ENCODE peak calls at places on chromosomes 13 and 19, in four cellular contexts. One of them, this sample, is unnamed.

GRCh38 chr13:77397636-77398035 is 70.7 kb upstream of the MYCBP2 start:
- DNase-seq in NCI-H187 treated with DMSO at 0.1 percent for 48 hours: no peak
- DNase-seq in K562: no peak
- DNase-seq in stimulated activated CD8-positive, alpha-beta memory T cell treated with anti-CD3 and anti-CD28 coated beads, Interleukin-7, amount 100 ng/mL, for 1 hour: no peak
- DNase-seq in this sample: no peak

GRCh38 chr19:40511487-40511886 is 44.7 kb downstream of the SPTBN4 start:
- DNase-seq in NCI-H187 treated with DMSO at 0.1 percent for 48 hours: no peak
- DNase-seq in K562: no peak
- DNase-seq in stimulated activated CD8-positive, alpha-beta memory T cell treated with anti-CD3 and anti-CD28 coated beads, Interleukin-7, amount 100 ng/mL, for 1 hour: no peak
- DNase-seq in this sample: no peak

GRCh38 chr19:13244920-13245319 is 94.7 kb downstream of the IER2 start:
- DNase-seq in NCI-H187 treated with DMSO at 0.1 percent for 48 hours: no peak
- DNase-seq in K562: no peak
- DNase-seq in stimulated activated CD8-positive, alpha-beta memory T cell treated with anti-CD3 and anti-CD28 coated beads, Interleukin-7, amount 100 ng/mL, for 1 hour: no peak
- DNase-seq in this sample: peak; percentile 69

GRCh38 chr19:18610556-18611326 is 1.9 kb upstream of the TMEM59L start:
- DNase-seq in NCI-H187 treated with DMSO at 0.1 percent for 48 hours: no peak
- DNase-seq in K562: no peak
- DNase-seq in stimulated activated CD8-positive, alpha-beta memory T cell treated with anti-CD3 and anti-CD28 coated beads, Interleukin-7, amount 100 ng/mL, for 1 hour: no peak
- DNase-seq in this sample: peak; percentile 82

GRCh38 chr13:29758591-29759114 is 91.8 kb downstream of the UBL3 start:
- DNase-seq in NCI-H187 treated with DMSO at 0.1 percent for 48 hours: no peak
- DNase-seq in K562: peak; percentile 13
- DNase-seq in stimulated activated CD8-positive, alpha-beta memory T cell treated with anti-CD3 and anti-CD28 coated beads, Interleukin-7, amount 100 ng/mL, for 1 hour: peak; percentile 8
- DNase-seq in this sample: peak; percentile 78

GRCh38 chr19:2775556-2776430 is 7.3 kb downstream of the SGTA start:
- DNase-seq in NCI-H187 treated with DMSO at 0.1 percent for 48 hours: no peak
- DNase-seq in K562: peak; percentile 64
- DNase-seq in stimulated activated CD8-positive, alpha-beta memory T cell treated with anti-CD3 and anti-CD28 coated beads, Interleukin-7, amount 100 ng/mL, for 1 hour: peak; percentile 20
- DNase-seq in this sample: no peak

GRCh38 chr13:21849323-21849722 is 178.4 kb downstream of the FGF9 start:
- DNase-seq in NCI-H187 treated with DMSO at 0.1 percent for 48 hours: no peak
- DNase-seq in K562: peak; percentile 21
- DNase-seq in stimulated activated CD8-positive, alpha-beta memory T cell treated with anti-CD3 and anti-CD28 coated beads, Interleukin-7, amount 100 ng/mL, for 1 hour: no peak
- DNase-seq in this sample: no peak

GRCh38 chr13:100521912-100522490 is 66.6 kb downstream of the GGACT start:
- DNase-seq in NCI-H187 treated with DMSO at 0.1 percent for 48 hours: no peak
- DNase-seq in K562: no peak
- DNase-seq in stimulated activated CD8-positive, alpha-beta memory T cell treated with anti-CD3 and anti-CD28 coated beads, Interleukin-7, amount 100 ng/mL, for 1 hour: no peak
- DNase-seq in this sample: no peak

GRCh38 chr19:18278521-18279265 is 2.7 kb downstream of the JUND start:
- DNase-seq in NCI-H187 treated with DMSO at 0.1 percent for 48 hours: no peak
- DNase-seq in K562: peak; percentile 49
- DNase-seq in stimulated activated CD8-positive, alpha-beta memory T cell treated with anti-CD3 and anti-CD28 coated beads, Interleukin-7, amount 100 ng/mL, for 1 hour: no peak
- DNase-seq in this sample: no peak

GRCh38 chr19:16326401-16327130 is 1.9 kb downstream of the KLF2 start:
- DNase-seq in NCI-H187 treated with DMSO at 0.1 percent for 48 hours: no peak
- DNase-seq in K562: no peak
- DNase-seq in stimulated activated CD8-positive, alpha-beta memory T cell treated with anti-CD3 and anti-CD28 coated beads, Interleukin-7, amount 100 ng/mL, for 1 hour: no peak
- DNase-seq in this sample: peak; percentile 91

GRCh38 chr13:109000207-109000606 is 370.8 kb downstream of the MYO16 start:
- DNase-seq in NCI-H187 treated with DMSO at 0.1 percent for 48 hours: no peak
- DNase-seq in K562: no peak
- DNase-seq in stimulated activated CD8-positive, alpha-beta memory T cell treated with anti-CD3 and anti-CD28 coated beads, Interleukin-7, amount 100 ng/mL, for 1 hour: no peak
- DNase-seq in this sample: no peak

GRCh38 chr13:102726430-102726829 is 31.6 kb upstream of the METTL21C start:
- DNase-seq in NCI-H187 treated with DMSO at 0.1 percent for 48 hours: no peak
- DNase-seq in K562: peak; percentile 8
- DNase-seq in stimulated activated CD8-positive, alpha-beta memory T cell treated with anti-CD3 and anti-CD28 coated beads, Interleukin-7, amount 100 ng/mL, for 1 hour: no peak
- DNase-seq in this sample: no peak

GRCh38 chr13:31793246-31793645 is 53.9 kb downstream of the RXFP2 start:
- DNase-seq in NCI-H187 treated with DMSO at 0.1 percent for 48 hours: no peak
- DNase-seq in K562: no peak
- DNase-seq in stimulated activated CD8-positive, alpha-beta memory T cell treated with anti-CD3 and anti-CD28 coated beads, Interleukin-7, amount 100 ng/mL, for 1 hour: no peak
- DNase-seq in this sample: no peak

GRCh38 chr19:48390188-48391099 is 907 bp downstream of the KDELR1 start:
- DNase-seq in NCI-H187 treated with DMSO at 0.1 percent for 48 hours: no peak
- DNase-seq in K562: peak; percentile 82
- DNase-seq in stimulated activated CD8-positive, alpha-beta memory T cell treated with anti-CD3 and anti-CD28 coated beads, Interleukin-7, amount 100 ng/mL, for 1 hour: no peak
- DNase-seq in this sample: peak; percentile 56

GRCh38 chr19:18119243-18120105 is 21.9 kb downstream of the MAST3 start:
- DNase-seq in NCI-H187 treated with DMSO at 0.1 percent for 48 hours: no peak
- DNase-seq in K562: no peak
- DNase-seq in stimulated activated CD8-positive, alpha-beta memory T cell treated with anti-CD3 and anti-CD28 coated beads, Interleukin-7, amount 100 ng/mL, for 1 hour: no peak
- DNase-seq in this sample: no peak

GRCh38 chr19:14835011-14835410 is at the start of the genes OR7A5 and OR7C1:
- DNase-seq in NCI-H187 treated with DMSO at 0.1 percent for 48 hours: no peak
- DNase-seq in K562: no peak
- DNase-seq in stimulated activated CD8-positive, alpha-beta memory T cell treated with anti-CD3 and anti-CD28 coated beads, Interleukin-7, amount 100 ng/mL, for 1 hour: no peak
- DNase-seq in this sample: no peak

GRCh38 chr13:40352807-40353562 is 313.5 kb downstream of the FOXO1 start:
- DNase-seq in NCI-H187 treated with DMSO at 0.1 percent for 48 hours: no peak
- DNase-seq in K562: no peak
- DNase-seq in stimulated activated CD8-positive, alpha-beta memory T cell treated with anti-CD3 and anti-CD28 coated beads, Interleukin-7, amount 100 ng/mL, for 1 hour: no peak
- DNase-seq in this sample: no peak

This sample was measured in upper lobe of left lung.